ENCODE peak calls at places on chromosome 16, in ten cellular contexts. B is naive thymus-derived CD8-positive, alpha-beta T cell; E is aorta; A is A549; N is NCI-H2171; O is iPS-NIHi11; X is CD8-positive, alpha-beta T cell; Z is ureter; V is iris pigment epithelial cell; W is cardiac muscle cell. H is an unnamed sample.

GRCh38 chr16:57987441-57988177 is 12.9 kb downstream of the ZNF319 start:
- DNase-seq in B (no peak), E (peak), A (no peak), N (no peak), O (no peak), X (no peak), Z (no peak), V (no peak), W (no peak), H (no peak)

GRCh38 chr16:89759742-89760366 is 38.5 kb downstream of the ZNF276 start:
- DNase-seq in B (no peak), E (no peak), A (no peak), N (no peak), O (no peak), X (no peak), Z (no peak), V (no peak), W (no peak), H (no peak)

GRCh38 chr16:84947022-84947421 is 64.3 kb downstream of the ZDHHC7 start:
- DNase-seq in B (no peak), E (no peak), A (no peak), N (no peak), O (no peak), X (no peak), Z (peak), V (no peak), W (no peak), H (no peak)

GRCh38 chr16:89324056-89325010 is 106.8 kb downstream of the ZNF778 start:
- DNase-seq in B (peak), E (peak), A (no peak), N (no peak), O (no peak), X (no peak), Z (no peak), V (peak), W (no peak), H (no peak)

GRCh38 chr16:12546918-12547607 is 256.6 kb downstream of the CPPED1 start:
- DNase-seq in B (no peak), E (no peak), A (no peak), N (no peak), O (no peak), X (no peak), Z (no peak), V (peak), W (no peak), H (no peak)

GRCh38 chr16:20774703-20775362 is 11.0 kb downstream of the ACSM3 start:
- DNase-seq in B (peak), E (no peak), A (peak), N (no peak), O (peak), X (peak), Z (no peak), V (peak), W (peak), H (peak)

GRCh38 chr16:73228649-73229048 is 180.7 kb upstream of the ZFHX3 start:
- DNase-seq in B (no peak), E (no peak), A (no peak), N (no peak), O (no peak), X (no peak), Z (no peak), V (peak), W (no peak), H (peak)

GRCh38 chr16:49833055-49833454 is 22.9 kb downstream of the ZNF423 start:
- DNase-seq in B (no peak), E (peak), A (no peak), N (no peak), O (no peak), X (no peak), Z (peak), V (peak), W (no peak), H (no peak)

GRCh38 chr16:66335704-66336329 is 30.7 kb upstream of the CDH5 start:
- DNase-seq in B (no peak), E (no peak), A (no peak), N (peak), O (no peak), X (no peak), Z (no peak), V (peak), W (peak), H (no peak)